ENCODE peak calls at places on chromosomes 2 and 18, in five cellular contexts. One of them, this sample, is unnamed.
A peak's percentile ranks its signal among the peaks of the same experiment; 100 is the strongest.

GRCh38 chr18:10441472-10441871 is 13.0 kb upstream of the APCDD1 start:
- ATAC-seq in upper lobe of left lung: peak; percentile 72
- ATAC-seq in Panc1: no peak
- ATAC-seq in RWPE2: no peak
- ATAC-seq in mucosa of descending colon: no peak
- ATAC-seq in this sample: no peak

GRCh38 chr2:124178719-124179118 is 153.6 kb downstream of the CNTNAP5 start:
- ATAC-seq in RWPE2: no peak
- ATAC-seq in mucosa of descending colon: no peak
- ATAC-seq in Panc1: no peak
- ATAC-seq in upper lobe of left lung: no peak
- ATAC-seq in this sample: no peak

GRCh38 chr2:174499365-174499764 is 12.5 kb upstream of the GPR155 start:
- ATAC-seq in mucosa of descending colon: no peak
- ATAC-seq in upper lobe of left lung: no peak
- ATAC-seq in Panc1: no peak
- ATAC-seq in RWPE2: no peak
- ATAC-seq in this sample: no peak

GRCh38 chr2:47005687-47006086 is 90.1 kb upstream of the MCFD2 start:
- ATAC-seq in Panc1: no peak
- ATAC-seq in RWPE2: no peak
- ATAC-seq in mucosa of descending colon: no peak
- ATAC-seq in upper lobe of left lung: no peak
- ATAC-seq in this sample: no peak

GRCh38 chr2:105298017-105298416 is 31.5 kb downstream of the TGFBRAP1 start:
- ATAC-seq in RWPE2: no peak
- ATAC-seq in mucosa of descending colon: no peak
- ATAC-seq in upper lobe of left lung: no peak
- ATAC-seq in Panc1: no peak
- ATAC-seq in this sample: no peak

GRCh38 chr18:3994061-3994687 is 460.9 kb downstream of the DLGAP1 start:
- ATAC-seq in upper lobe of left lung: no peak
- ATAC-seq in mucosa of descending colon: no peak
- ATAC-seq in Panc1: no peak
- ATAC-seq in RWPE2: no peak
- ATAC-seq in this sample: no peak

GRCh38 chr18:42113529-42114191 is 158.6 kb downstream of the PIK3C3 start:
- ATAC-seq in Panc1: no peak
- ATAC-seq in mucosa of descending colon: peak; percentile 51
- ATAC-seq in upper lobe of left lung: peak; percentile 74
- ATAC-seq in RWPE2: no peak
- ATAC-seq in this sample: no peak

GRCh38 chr18:79465392-79465991 is 69.8 kb downstream of the NFATC1 start:
- ATAC-seq in Panc1: peak; percentile 29
- ATAC-seq in upper lobe of left lung: peak; percentile 45
- ATAC-seq in RWPE2: peak; percentile 14
- ATAC-seq in mucosa of descending colon: peak; percentile 60
- ATAC-seq in this sample: no peak

GRCh38 chr2:39511219-39511785 is 74.2 kb upstream of the MAP4K3 start:
- ATAC-seq in mucosa of descending colon: no peak
- ATAC-seq in Panc1: no peak
- ATAC-seq in upper lobe of left lung: no peak
- ATAC-seq in RWPE2: no peak
- ATAC-seq in this sample: no peak

GRCh38 chr18:76565238-76566173 is 70.5 kb upstream of the ZNF516 start:
- ATAC-seq in Panc1: no peak
- ATAC-seq in RWPE2: peak; percentile 94
- ATAC-seq in upper lobe of left lung: peak; percentile 89
- ATAC-seq in mucosa of descending colon: peak; percentile 92
- ATAC-seq in this sample: peak; percentile 94

GRCh38 chr18:28189400-28190239 is 12.7 kb upstream of the CDH2 start:
- ATAC-seq in Panc1: peak; percentile 85
- ATAC-seq in mucosa of descending colon: peak; percentile 43
- ATAC-seq in RWPE2: no peak
- ATAC-seq in upper lobe of left lung: no peak
- ATAC-seq in this sample: no peak

GRCh38 chr2:101309211-101309700 is 755 bp upstream of the RNF149 start:
- ATAC-seq in Panc1: no peak
- ATAC-seq in upper lobe of left lung: no peak
- ATAC-seq in mucosa of descending colon: no peak
- ATAC-seq in RWPE2: no peak
- ATAC-seq in this sample: no peak
- H3K4me1 ChIP-seq in Panc1: peaks cover 17% of the 10 kb centered on the region
- H3K4me1 ChIP-seq in upper lobe of left lung: peaks cover 21% of the 10 kb centered on the region
- H3K4me1 ChIP-seq in mucosa of descending colon: peaks cover 28% of the 10 kb centered on the region
- H3K4me1 ChIP-seq in RWPE2: peaks cover 16% of the 10 kb centered on the region
- H3K4me1 ChIP-seq in this sample: peaks cover 46% of the 10 kb centered on the region

DNA sequence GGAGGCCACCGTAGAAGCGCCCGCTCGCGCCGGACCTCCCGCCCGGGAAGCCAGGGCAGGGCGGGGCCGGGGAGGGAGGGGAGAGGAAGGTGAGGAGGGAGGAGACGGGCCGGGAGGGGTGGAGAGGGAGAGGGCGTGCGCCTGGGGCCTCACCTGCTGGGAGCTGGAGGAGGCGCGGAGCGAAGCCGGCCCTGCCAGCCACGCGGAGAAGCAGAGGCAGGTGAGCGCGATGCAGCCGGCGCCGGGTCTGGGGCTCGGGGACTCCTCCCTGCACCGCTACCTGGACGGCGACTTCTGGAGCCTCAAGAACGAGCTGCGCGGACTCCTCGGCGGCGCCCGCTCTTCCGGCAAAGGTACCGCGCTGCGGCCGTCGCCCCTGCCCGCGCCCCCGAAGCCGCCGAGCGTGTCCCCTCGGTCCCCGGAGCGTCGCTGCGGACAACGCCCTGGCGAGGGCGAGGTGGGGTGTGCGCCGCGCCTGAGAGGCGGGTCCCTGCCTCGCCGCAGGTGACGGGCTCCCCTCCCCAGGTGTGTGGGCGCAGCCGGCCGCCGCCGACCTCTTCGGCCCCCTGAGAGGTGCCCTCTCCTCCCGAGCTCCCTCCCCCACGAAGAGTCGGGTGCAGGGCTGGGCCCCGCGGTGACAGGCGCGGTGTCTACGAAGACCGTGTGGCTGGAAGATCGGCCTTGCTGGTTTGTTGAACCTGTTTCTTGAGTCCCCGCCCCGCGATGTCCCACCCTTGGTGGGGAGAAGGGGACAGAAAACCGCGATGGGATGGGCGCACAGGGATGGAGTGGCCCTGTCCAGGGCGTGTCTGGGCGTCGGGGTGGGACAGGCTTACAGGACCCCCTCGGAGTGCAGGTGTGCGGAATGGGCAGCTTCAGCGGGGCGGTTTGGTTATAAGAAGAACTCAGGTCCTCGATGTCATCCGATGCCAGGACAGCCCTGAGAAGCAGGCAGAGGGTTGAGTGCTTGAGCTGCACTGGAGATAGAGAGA is at the start of gene ACOXL:
- ATAC-seq in RWPE2: peak; percentile 73
- ATAC-seq in upper lobe of left lung: peak; percentile 93
- ATAC-seq in mucosa of descending colon: peak; percentile 98
- ATAC-seq in Panc1: peak; percentile 78
- ATAC-seq in this sample: no peak
- H3K4me3 ChIP-seq in RWPE2: peak within 1 kb of the TSS; percentile 17
- H3K4me3 ChIP-seq in upper lobe of left lung: peak within 1 kb of the TSS; percentile 53
- H3K4me3 ChIP-seq in mucosa of descending colon: no peak within 1 kb of the TSS
- H3K4me3 ChIP-seq in Panc1: peak within 1 kb of the TSS; percentile 45
- H3K4me3 ChIP-seq in this sample: no peak within 1 kb of the TSS

GRCh38 chr2:20649586-20650375 is 1.1 kb downstream of the HS1BP3 start:
- ATAC-seq in upper lobe of left lung: no peak
- ATAC-seq in mucosa of descending colon: no peak
- ATAC-seq in RWPE2: no peak
- ATAC-seq in Panc1: no peak
- ATAC-seq in this sample: no peak
- H3K4me1 ChIP-seq in upper lobe of left lung: peaks cover 28% of the 10 kb centered on the region
- H3K4me1 ChIP-seq in mucosa of descending colon: peaks cover 19% of the 10 kb centered on the region
- H3K4me1 ChIP-seq in RWPE2: peaks cover 8% of the 10 kb centered on the region
- H3K4me1 ChIP-seq in Panc1: peaks cover 9% of the 10 kb centered on the region
- H3K4me1 ChIP-seq in this sample: peaks cover 55% of the 10 kb centered on the region

DNA sequence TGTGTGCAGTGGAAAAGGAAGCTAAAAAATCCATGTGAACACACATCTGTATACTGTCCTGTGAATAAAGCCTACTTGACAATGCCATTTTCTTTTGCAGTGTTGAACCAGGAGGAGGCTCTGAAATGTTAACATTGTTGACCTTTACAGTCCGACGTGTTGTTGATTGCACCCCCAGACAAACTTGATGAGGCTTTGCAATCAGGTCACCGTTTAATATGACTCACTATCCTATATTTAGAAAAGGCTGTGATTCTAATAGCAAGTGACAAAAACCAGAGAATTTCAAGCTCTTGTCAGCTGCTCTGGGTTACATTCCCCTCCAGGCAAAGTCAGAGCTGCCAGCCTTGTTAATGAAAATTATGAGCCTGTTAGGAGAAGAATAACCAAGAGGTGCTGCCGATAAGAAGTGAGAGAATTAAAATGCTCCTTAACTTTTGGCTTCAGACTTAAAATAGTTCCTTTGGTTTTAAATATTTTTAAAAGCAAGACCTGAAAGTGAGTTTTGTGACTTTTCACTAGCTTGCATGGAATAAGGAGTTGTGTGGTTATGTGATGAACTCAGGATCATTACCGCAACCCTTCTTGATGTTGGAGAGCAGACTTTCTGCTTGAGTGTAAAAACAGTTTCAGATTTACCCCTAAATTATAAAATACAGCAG is 162.1 kb downstream of the QPCT start:
- ATAC-seq in mucosa of descending colon: no peak
- ATAC-seq in upper lobe of left lung: no peak
- ATAC-seq in Panc1: no peak
- ATAC-seq in RWPE2: no peak
- ATAC-seq in this sample: peak; percentile 57
- H3K4me3 ChIP-seq in mucosa of descending colon: no peak overlapping the region
- H3K4me3 ChIP-seq in upper lobe of left lung: no peak overlapping the region
- H3K4me3 ChIP-seq in Panc1: no peak overlapping the region
- H3K4me3 ChIP-seq in RWPE2: no peak overlapping the region
- H3K4me3 ChIP-seq in this sample: no peak overlapping the region

This sample was measured in gastroesophageal sphincter.